ENCODE peak calls at places on chromosomes 16 and 17, in six cellular contexts. Y is IMR-90, Z is GM12878, O is breast epithelium, M is PC-3, K is Peyer's patch. Q is an unnamed sample.

GRCh38 chr16:85659805-85660511 is 28.8 kb downstream of the GINS2 start:
- DNase-seq in Y (peak), Z (no peak), O (peak), M (peak), K (peak), Q (no peak)

GRCh38 chr17:57486416-57486815 is 230.1 kb downstream of the MSI2 start:
- DNase-seq in Y (no peak), Z (no peak), O (no peak), M (no peak), K (no peak), Q (no peak)

GRCh38 chr17:79838541-79839274 is 532 bp downstream of the CBX4 start:
- DNase-seq in Y (peak), Z (no peak), O (no peak), M (peak), K (peak), Q (no peak)

GRCh38 chr16:89909777-89910716 is 8.6 kb upstream of the MC1R start:
- DNase-seq in Y (peak), Z (no peak), O (peak), M (peak), K (peak), Q (no peak)

GRCh38 chr16:19912445-19913305 is 28.0 kb upstream of the GPRC5B start:
- DNase-seq in Y (peak), Z (no peak), O (no peak), M (peak), K (no peak), Q (no peak)

GRCh38 chr17:13429201-13429600 is 172.5 kb downstream of the HS3ST3A1 start:
- DNase-seq in Y (peak), Z (no peak), O (no peak), M (peak), K (no peak), Q (no peak)

GRCh38 chr16:65372171-65372570 is 250.3 kb upstream of the CDH11 start:
- DNase-seq in Y (no peak), Z (no peak), O (no peak), M (peak), K (no peak), Q (no peak)

GRCh38 chr16:68230176-68230571 is 5.8 kb downstream of the ESRP2 start:
- DNase-seq in Y (no peak), Z (no peak), O (no peak), M (no peak), K (no peak), Q (no peak)

GRCh38 chr17:64261422-64262124 is 1.5 kb downstream of the TEX2 start:
- DNase-seq in Y (no peak), Z (no peak), O (no peak), M (no peak), K (no peak), Q (no peak)

GRCh38 chr16:30958164-30959083 is 870 bp downstream of the SETD1A start:
- DNase-seq in Y (peak), Z (no peak), O (no peak), M (peak), K (peak), Q (no peak)

GRCh38 chr16:50778284-50779163 is 36.6 kb downstream of the CYLD start:
- DNase-seq in Y (no peak), Z (peak), O (no peak), M (no peak), K (no peak), Q (no peak)

GRCh38 chr16:68909099-68909733 is 65.9 kb downstream of the TANGO6 start:
- DNase-seq in Y (peak), Z (no peak), O (no peak), M (no peak), K (no peak), Q (no peak)

GRCh38 chr17:48052956-48053757 is 5.0 kb downstream of the NFE2L1 start:
- DNase-seq in Y (peak), Z (no peak), O (no peak), M (no peak), K (no peak), Q (no peak)

GRCh38 chr16:86975445-86975844 is 341.7 kb downstream of the C16orf95 start:
- DNase-seq in Y (peak), Z (no peak), O (no peak), M (peak), K (no peak), Q (no peak)

GRCh38 chr16:17571499-17572093 is 100.8 kb upstream of the XYLT1 start:
- DNase-seq in Y (no peak), Z (no peak), O (no peak), M (no peak), K (no peak), Q (no peak)

GRCh38 chr17:72056155-72056554 is 64.7 kb upstream of the SOX9 start:
- DNase-seq in Y (no peak), Z (no peak), O (no peak), M (no peak), K (no peak), Q (no peak)

GRCh38 chr16:30875881-30876791 is 17.7 kb downstream of the BCL7C start:
- DNase-seq in Y (peak), Z (peak), O (no peak), M (no peak), K (no peak), Q (peak)

GRCh38 chr16:74752756-74753155 is 21.9 kb downstream of the FA2H start:
- DNase-seq in Y (no peak), Z (no peak), O (no peak), M (no peak), K (no peak), Q (no peak)

GRCh38 chr16:45454-45853 is 8.0 kb downstream of the POLR3K start:
- DNase-seq in Y (no peak), Z (no peak), O (peak), M (peak), K (no peak), Q (no peak)

GRCh38 chr17:39903158-39903884 is 15.1 kb downstream of the GSDMB start:
- DNase-seq in Y (no peak), Z (no peak), O (no peak), M (no peak), K (peak), Q (no peak)

GRCh38 chr17:75535119-75535537 is 9.6 kb downstream of the LLGL2 start:
- DNase-seq in Y (no peak), Z (peak), O (no peak), M (no peak), K (peak), Q (no peak)

GRCh38 chr17:58403312-58403711 is 14.0 kb downstream of the RNF43 start:
- DNase-seq in Y (no peak), Z (no peak), O (no peak), M (no peak), K (no peak), Q (no peak)

GRCh38 chr17:1724869-1725641 is 551 bp downstream of the WDR81 start:
- DNase-seq in Y (no peak), Z (no peak), O (no peak), M (no peak), K (no peak), Q (no peak)

GRCh38 chr16:628321-629061 is 2.3 kb upstream of the WFIKKN1 start:
- DNase-seq in Y (no peak), Z (no peak), O (no peak), M (no peak), K (no peak), Q (no peak)

GRCh38 chr16:4689864-4690704 is 3.3 kb upstream of the NUDT16L1 start:
- DNase-seq in Y (no peak), Z (no peak), O (no peak), M (no peak), K (no peak), Q (no peak)

GRCh38 chr17:74455025-74455585 is 11.3 kb upstream of the CD300A start:
- DNase-seq in Y (no peak), Z (no peak), O (no peak), M (no peak), K (no peak), Q (no peak)

GRCh38 chr16:1057252-1057932 is 15.2 kb upstream of the SSTR5 start:
- DNase-seq in Y (no peak), Z (no peak), O (no peak), M (peak), K (no peak), Q (no peak)

GRCh38 chr17:6239237-6239798 is 169.1 kb downstream of the WSCD1 start:
- DNase-seq in Y (no peak), Z (no peak), O (no peak), M (peak), K (no peak), Q (no peak)

DNA sequence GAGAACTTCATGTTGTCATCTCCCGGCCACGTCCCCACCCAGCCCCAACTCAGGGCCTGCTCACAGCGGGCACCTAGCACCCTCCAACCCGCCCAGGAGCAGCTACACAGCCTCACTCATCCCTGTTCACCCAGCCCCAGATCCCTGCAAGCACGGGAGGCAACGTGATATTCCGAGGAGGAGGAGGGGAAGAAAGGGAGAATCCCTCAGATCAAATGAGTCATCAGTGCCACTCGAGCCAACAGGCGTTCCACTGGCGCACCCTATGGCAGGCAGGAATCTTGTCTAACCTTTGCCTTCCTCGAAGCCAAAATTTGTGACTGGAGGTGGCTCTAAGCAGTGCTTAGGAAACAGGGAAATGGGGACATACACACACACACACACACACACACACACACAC is 14.0 kb upstream of the NUBP1 start:
- DNase-seq in Y (peak), Z (no peak), O (peak), M (peak), K (no peak), Q (no peak)
- TF ChIP-seq CTCF in Y (no peak), Z (no peak), O (no peak), M (peak), K (peak), Q (no peak)

GRCh38 chr16:49382916-49383315 is 9.3 kb downstream of the C16orf78 start:
- DNase-seq in Y (no peak), Z (no peak), O (no peak), M (peak), K (no peak), Q (no peak)

GRCh38 chr16:49378238-49378637 is 4.6 kb downstream of the C16orf78 start:
- DNase-seq in Y (no peak), Z (no peak), O (no peak), M (no peak), K (no peak), Q (no peak)

GRCh38 chr16:49376206-49376605 is 2.6 kb downstream of the C16orf78 start:
- DNase-seq in Y (no peak), Z (no peak), O (no peak), M (no peak), K (no peak), Q (no peak)

GRCh38 chr16:49377196-49377755 is 3.7 kb downstream of the C16orf78 start:
- DNase-seq in Y (no peak), Z (no peak), O (no peak), M (no peak), K (no peak), Q (no peak)

GRCh38 chr16:49378816-49379215 is 5.2 kb downstream of the C16orf78 start:
- DNase-seq in Y (no peak), Z (no peak), O (no peak), M (no peak), K (no peak), Q (no peak)
- H3K4me3 ChIP-seq in Y (no peak), Z (no peak), O (no peak), M (no peak), K (no peak), Q (no peak)

GRCh38 chr16:27268376-27269299 is at the start of gene NSMCE1:
- DNase-seq in Y (peak), Z (peak), O (peak), M (peak), K (peak), Q (peak)
- TF ChIP-seq CTCF in Y (peak), Z (peak), O (peak), M (no peak), K (peak), Q (no peak)

GRCh38 chr16:2779151-2779920 is 2.3 kb upstream of the ELOB start:
- DNase-seq in Y (no peak), Z (no peak), O (peak), M (no peak), K (no peak), Q (no peak)
- H3K4me3 ChIP-seq in Y (no peak), Z (no peak), O (no peak), M (no peak), K (no peak), Q (no peak)

DNA sequence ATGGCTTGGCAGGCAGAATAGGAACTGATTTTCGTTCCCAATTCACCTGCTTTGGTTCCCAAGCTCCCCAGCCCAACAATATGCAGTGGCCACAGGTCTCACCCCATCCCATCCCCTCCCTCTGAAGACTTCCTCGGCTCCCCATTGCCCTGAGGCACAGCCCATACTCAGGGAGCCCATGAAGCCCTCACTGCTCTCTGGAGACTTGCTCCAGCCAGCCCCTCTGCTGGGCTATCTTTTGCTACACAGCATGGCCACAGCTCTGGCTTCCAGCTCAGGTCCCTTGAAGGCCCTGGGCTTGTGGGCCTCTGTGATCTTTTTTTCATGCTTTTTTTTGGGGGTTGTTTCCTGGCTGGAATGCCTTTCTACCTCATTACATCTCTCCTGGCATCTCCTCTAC is 8.5 kb upstream of the RNF222 start:
- DNase-seq in Y (no peak), Z (no peak), O (no peak), M (no peak), K (no peak), Q (no peak)
- TF ChIP-seq CTCF in Y (no peak), Z (no peak), O (no peak), M (no peak), K (no peak), Q (no peak)

DNA sequence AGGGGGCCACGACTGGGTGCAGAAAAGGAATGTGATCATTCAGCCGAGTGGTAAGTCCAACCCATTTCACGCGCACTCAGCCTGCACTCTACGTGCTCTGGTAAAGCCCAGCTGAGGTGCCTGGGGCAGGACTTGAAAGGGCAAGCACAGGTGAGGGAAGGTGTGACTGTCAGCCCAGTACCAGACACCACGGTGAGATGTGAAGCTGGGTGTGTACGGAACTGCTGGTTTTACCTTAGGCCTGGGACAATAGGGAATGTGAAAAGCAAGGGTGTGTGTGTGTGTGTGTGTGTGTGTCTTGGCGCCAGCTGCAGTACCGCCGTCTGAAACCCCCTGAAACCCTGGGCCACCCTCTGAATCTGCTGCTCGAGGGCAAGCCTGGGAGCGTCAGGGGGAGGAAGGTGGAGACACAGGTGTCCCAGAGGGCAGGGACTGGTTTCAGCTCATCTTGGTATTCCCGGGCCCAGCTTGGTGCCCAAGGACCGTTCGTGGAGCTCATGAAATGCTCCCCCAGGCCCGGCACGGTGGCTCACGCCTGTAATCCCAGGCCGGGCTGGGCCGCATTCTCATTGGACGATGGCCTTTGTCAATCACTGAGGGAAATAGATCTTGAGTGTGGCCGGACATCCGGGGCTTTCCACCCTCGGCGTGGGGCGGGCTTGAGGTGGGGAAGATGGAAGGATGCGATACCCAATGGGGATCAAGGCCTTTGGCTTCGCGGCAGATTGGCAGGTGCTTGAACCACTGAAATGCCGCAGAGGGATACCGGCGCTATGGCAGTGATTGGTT is 27.8 kb upstream of the ST6GALNAC1 start:
- DNase-seq in Y (peak), Z (peak), O (peak), M (peak), K (peak), Q (peak)
- H3K4me3 ChIP-seq in Y (peak), Z (peak), O (peak), M (peak), K (peak), Q (peak)

GRCh38 chr17:45342306-45342705 is 25.5 kb upstream of the MAP3K14 start:
- DNase-seq in Y (no peak), Z (no peak), O (peak), M (no peak), K (no peak), Q (no peak)
- TF ChIP-seq CTCF in Y (no peak), Z (no peak), O (no peak), M (no peak), K (no peak), Q (no peak)

DNA sequence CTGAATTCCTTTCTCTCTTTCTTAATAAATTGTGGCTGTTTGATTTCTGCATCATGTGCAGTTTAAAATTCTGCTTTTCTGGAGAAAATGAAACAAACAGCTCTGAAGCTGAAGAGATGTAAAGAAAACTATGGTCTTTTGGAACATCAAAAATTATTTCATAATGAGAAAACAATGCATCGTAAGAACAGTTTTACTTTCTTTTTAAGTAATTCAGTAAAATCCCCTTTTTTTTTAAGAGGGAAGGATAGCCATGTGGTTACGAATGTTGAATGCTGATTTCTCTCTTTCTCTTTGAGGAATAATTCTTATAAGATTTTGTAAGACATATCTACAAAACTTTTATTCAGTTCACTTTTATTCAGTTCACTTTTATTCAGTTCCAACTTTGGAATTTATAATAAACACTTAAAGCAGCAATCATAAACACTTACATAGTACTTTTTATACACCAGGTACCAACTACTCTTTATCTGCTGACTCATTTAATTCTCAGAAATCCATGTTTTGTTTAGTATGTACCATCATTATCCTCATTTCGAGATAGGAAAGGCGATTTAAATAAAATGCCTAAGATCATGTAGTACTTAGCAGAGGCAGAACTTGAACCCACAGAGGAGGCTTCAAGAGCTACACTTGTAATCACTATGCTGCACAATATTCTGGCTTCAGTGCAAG is 26.6 kb downstream of the CNTNAP4 start:
- DNase-seq in Y (no peak), Z (no peak), O (no peak), M (no peak), K (no peak), Q (no peak)
- H3K4me3 ChIP-seq in Y (no peak), Z (no peak), O (no peak), M (no peak), K (no peak), Q (no peak)

DNA sequence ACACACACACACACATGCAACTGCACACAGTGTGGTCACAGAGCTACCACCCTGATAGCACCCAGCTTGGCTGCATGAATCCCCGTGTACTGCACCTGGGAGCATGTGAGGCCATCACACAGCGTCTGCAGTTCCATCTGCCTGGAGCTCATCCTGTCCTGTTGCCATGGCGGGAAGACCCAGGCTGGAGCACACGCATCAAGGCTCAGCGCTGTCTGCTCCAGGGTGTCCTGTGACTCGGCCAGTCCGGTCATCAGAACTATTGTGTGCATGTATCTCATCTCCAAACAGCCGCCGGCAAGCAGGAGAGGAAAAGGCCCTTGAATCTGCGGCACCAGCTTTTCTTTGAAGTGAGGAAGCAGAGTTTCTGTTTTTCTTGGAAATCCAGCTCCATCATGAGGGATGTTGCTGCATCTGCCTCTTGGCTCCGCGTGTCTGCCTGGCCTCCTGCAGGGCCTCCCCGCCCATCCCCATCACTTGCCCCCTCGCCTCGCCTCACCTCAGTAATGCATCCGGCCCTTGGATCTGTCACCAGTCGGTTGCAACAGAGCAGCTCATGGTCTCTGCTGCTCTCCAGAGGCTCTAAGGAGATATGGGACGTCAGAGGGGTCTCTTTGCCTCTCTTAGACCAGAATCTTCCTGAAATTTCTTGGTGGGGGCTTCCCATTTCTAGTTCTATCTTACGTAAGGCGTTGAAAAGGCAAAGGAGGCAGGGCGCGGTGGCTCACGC is 23.7 kb downstream of the CACNG4 start:
- DNase-seq in Y (no peak), Z (no peak), O (no peak), M (no peak), K (no peak), Q (no peak)
- TF ChIP-seq CTCF in Y (no peak), Z (no peak), O (no peak), M (peak), K (no peak), Q (no peak)

DNA sequence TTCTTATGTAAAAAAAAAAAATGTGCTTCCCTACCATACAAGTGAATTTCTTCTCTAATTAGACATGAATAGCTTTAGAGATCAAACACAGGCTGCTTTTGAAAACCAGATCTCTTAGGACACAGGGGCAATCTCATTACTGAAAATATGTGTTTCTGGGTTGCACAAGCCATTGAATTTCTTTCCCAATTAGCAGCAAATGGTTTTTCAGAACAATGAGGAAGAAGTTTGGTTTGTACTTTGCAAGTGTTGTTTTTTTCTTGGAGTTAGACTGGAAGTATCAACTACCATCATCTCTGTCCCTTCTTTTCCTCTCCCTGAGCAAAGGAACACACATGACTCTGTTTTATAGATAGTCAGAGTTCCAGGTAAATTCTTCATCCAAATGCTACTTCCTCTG is 5.6 kb upstream of the ANKS4B start:
- DNase-seq in Y (no peak), Z (no peak), O (no peak), M (no peak), K (no peak), Q (no peak)
- H3K4me3 ChIP-seq in Y (no peak), Z (no peak), O (no peak), M (no peak), K (no peak), Q (no peak)

Q was measured in GM12864.